ENCODE peak calls at places on chromosomes 2 and 18, in five cellular contexts. Z is heart left ventricle; O is effector memory CD8-positive, alpha-beta T cell; H is left kidney; N is NCI-H774. J is an unnamed sample.

GRCh38 chr2:173511357-173511756 is 156.7 kb downstream of the CDCA7 start:
- DNase-seq in O (no peak), Z (no peak), N (peak; percentile 29), H (no peak), J (no peak)

GRCh38 chr2:159933727-159934049 is 128.7 kb downstream of the PLA2R1 start:
- DNase-seq in N (no peak), H (no peak), Z (no peak), O (no peak), J (no peak)

GRCh38 chr2:152016175-152017120 is 82.4 kb downstream of the CACNB4 start:
- DNase-seq in O (no peak), N (no peak), H (no peak), Z (no peak), J (no peak)

GRCh38 chr2:124254621-124255020 is 229.5 kb downstream of the CNTNAP5 start:
- DNase-seq in H (no peak), N (no peak), Z (no peak), O (no peak), J (no peak)

GRCh38 chr18:48854780-48855179 is 96.0 kb downstream of the SMAD7 start:
- DNase-seq in H (no peak), Z (no peak), N (no peak), O (no peak), J (no peak)

GRCh38 chr2:33033524-33034150 is 86.9 kb downstream of the LTBP1 start:
- DNase-seq in N (peak; percentile 5), H (peak; percentile 70), Z (no peak), O (no peak), J (peak; percentile 18)

GRCh38 chr18:35497006-35497333 is 790 bp downstream of the INO80C start:
- DNase-seq in Z (no peak), N (peak; percentile 30), H (peak; percentile 60), O (no peak), J (no peak)

GRCh38 chr2:31863867-31864266 is 146.9 kb downstream of the MEMO1 start:
- DNase-seq in Z (no peak), H (no peak), N (no peak), O (no peak), J (no peak)

GRCh38 chr2:53600835-53601234 is 166.8 kb upstream of the CHAC2 start:
- DNase-seq in N (peak; percentile 36), Z (no peak), H (peak; percentile 6), O (no peak), J (peak; percentile 44)

GRCh38 chr2:240121675-240122074 is 14.4 kb downstream of the COPS9 start:
- DNase-seq in O (no peak), H (no peak), Z (no peak), N (no peak), J (no peak)

GRCh38 chr2:75562513-75562864 is 1.8 kb upstream of the EVA1A start:
- DNase-seq in N (no peak), Z (no peak), H (no peak), O (no peak), J (no peak)

GRCh38 chr2:224268441-224268840 is 133.5 kb downstream of the FAM124B start:
- DNase-seq in Z (no peak), O (no peak), N (peak; percentile 75), H (peak; percentile 29), J (no peak)

GRCh38 chr2:231662811-231663457 is 45.4 kb upstream of the PTMA start:
- DNase-seq in N (no peak), H (no peak), Z (no peak), O (no peak), J (no peak)

GRCh38 chr2:106144621-106145331 is 49.3 kb downstream of the UXS1 start:
- DNase-seq in N (no peak), H (no peak), O (peak; percentile 49), Z (no peak), J (no peak)

GRCh38 chr2:100596465-100596864 is 33.7 kb downstream of the PDCL3 start:
- DNase-seq in O (no peak), H (no peak), Z (no peak), N (no peak), J (no peak)

GRCh38 chr2:54161660-54162059 is 46.2 kb downstream of the ACYP2 start:
- DNase-seq in N (no peak), O (no peak), H (no peak), Z (no peak), J (no peak)

GRCh38 chr2:19128148-19128547 is 230.3 kb downstream of the OSR1 start:
- DNase-seq in N (no peak), H (no peak), O (no peak), Z (no peak), J (no peak)

GRCh38 chr18:70501358-70501757 is 212.5 kb downstream of the SOCS6 start:
- DNase-seq in Z (no peak), N (no peak), H (peak; percentile 7), O (no peak), J (no peak)